ENCODE peak calls at places on chromosomes 12 and 14, in six cellular contexts. K, F, W, B, H and I are unnamed samples.

GRCh38 chr12:53049582-53050318 is at the start of gene TNS2:
- DNase-seq in B (peak), F (no peak), H (peak), W (peak), K (no peak), I (no peak)

GRCh38 chr14:95208598-95208997 is 51.3 kb upstream of the DICER1 start:
- DNase-seq in H (no peak), W (no peak), F (no peak), K (no peak), B (no peak), I (no peak)

GRCh38 chr12:6461401-6462233 is 8.9 kb downstream of the VAMP1 start:
- DNase-seq in K (no peak), B (no peak), H (peak), F (peak), W (no peak), I (no peak)

GRCh38 chr12:31471823-31472222 is 119.1 kb downstream of the DENND5B start:
- DNase-seq in F (no peak), W (no peak), B (no peak), K (no peak), H (no peak), I (no peak)

GRCh38 chr12:77354766-77355362 is 289.5 kb upstream of the E2F7 start:
- DNase-seq in F (no peak), H (peak), K (no peak), W (no peak), B (no peak), I (no peak)

GRCh38 chr12:91133871-91134270 is 22.6 kb upstream of the LUM start:
- DNase-seq in W (no peak), H (peak), B (peak), K (no peak), F (no peak), I (no peak)

GRCh38 chr12:25151476-25151875 is 43.5 kb downstream of the DNAI7 start:
- DNase-seq in K (no peak), H (peak), F (peak), W (peak), B (peak), I (no peak)

GRCh38 chr14:51650721-51651387 is 856 bp upstream of the FRMD6 start:
- DNase-seq in F (peak), B (no peak), H (no peak), K (no peak), W (peak), I (peak)

GRCh38 chr14:53509845-53510244 is 356.7 kb upstream of the DDHD1 start:
- DNase-seq in K (no peak), B (peak), F (no peak), H (peak), W (no peak), I (no peak)

GRCh38 chr12:109868182-109869051 is 11.9 kb downstream of the GLTP start:
- DNase-seq in F (peak), K (no peak), B (no peak), H (no peak), W (no peak), I (no peak)

GRCh38 chr12:67742461-67742860 is 93.9 kb downstream of the DYRK2 start:
- DNase-seq in F (no peak), B (peak), H (peak), K (no peak), W (no peak), I (no peak)

GRCh38 chr12:103858953-103859601 is 18.0 kb upstream of the NT5DC3 start:
- DNase-seq in B (peak), K (no peak), W (no peak), F (peak), H (peak), I (no peak)

GRCh38 chr12:54032627-54033100 is at the start of gene HOXC5:
- DNase-seq in B (peak), H (peak), F (peak), W (peak), K (peak), I (peak)

GRCh38 chr12:12819752-12820311 is 6.7 kb downstream of the DDX47 start:
- DNase-seq in K (no peak), F (peak), H (peak), B (peak), W (no peak), I (no peak)

GRCh38 chr12:95674631-95675030 is 115.9 kb downstream of the NTN4 start:
- DNase-seq in W (no peak), K (no peak), H (no peak), F (no peak), B (peak), I (no peak)

GRCh38 chr12:12447837-12448236 is 91.0 kb downstream of the BORCS5 start:
- DNase-seq in B (no peak), H (no peak), F (no peak), W (no peak), K (no peak), I (no peak)

GRCh38 chr14:28763914-28764848 is 2.4 kb upstream of the FOXG1 start:
- DNase-seq in H (no peak), W (peak), F (no peak), B (no peak), K (no peak), I (no peak)

GRCh38 chr12:105596731-105597130 is 266.2 kb downstream of the C12orf75 start:
- DNase-seq in K (no peak), W (no peak), B (no peak), F (peak), H (no peak), I (no peak)

GRCh38 chr12:93766802-93767523 is 89.8 kb downstream of the CRADD start:
- DNase-seq in W (no peak), H (peak), F (peak), B (peak), K (no peak), I (no peak)

GRCh38 chr12:47752552-47752951 is 6.1 kb downstream of the RAPGEF3 start:
- DNase-seq in W (no peak), K (no peak), F (peak), B (no peak), H (peak), I (no peak)

GRCh38 chr12:79522237-79522636 is 168.5 kb downstream of the PAWR start:
- DNase-seq in B (no peak), W (no peak), K (no peak), F (no peak), H (no peak), I (no peak)

GRCh38 chr14:49051328-49052060 is 534.7 kb downstream of the RPS29 start:
- DNase-seq in W (no peak), B (peak), K (no peak), F (no peak), H (peak), I (no peak)

GRCh38 chr12:20194171-20194570 is 174.2 kb upstream of the PDE3A start:
- DNase-seq in H (peak), K (peak), B (peak), F (no peak), W (peak), I (no peak)

GRCh38 chr12:57887631-57888406 is 41.3 kb upstream of the CTDSP2 start:
- DNase-seq in F (no peak), W (peak), B (no peak), K (no peak), H (peak), I (no peak)

GRCh38 chr12:26787125-26787495 is 45.9 kb downstream of the ITPR2 start:
- DNase-seq in B (peak), W (no peak), F (no peak), H (peak), K (no peak), I (no peak)

GRCh38 chr12:111444314-111444705 is 38.6 kb downstream of the SH2B3 start:
- DNase-seq in K (no peak), W (no peak), H (no peak), B (peak), F (no peak), I (no peak)

GRCh38 chr14:32998433-32998832 is 59.8 kb downstream of the NPAS3 start:
- DNase-seq in B (no peak), F (peak), H (peak), W (no peak), K (no peak), I (no peak)

GRCh38 chr12:106006940-106007339 is 131.8 kb downstream of the NUAK1 start:
- DNase-seq in H (no peak), F (no peak), W (no peak), K (no peak), B (no peak), I (no peak)

GRCh38 chr14:24256960-24257359 is 6.0 kb downstream of the TGM1 start:
- DNase-seq in W (no peak), F (no peak), H (no peak), B (no peak), K (no peak), I (no peak)

GRCh38 chr12:10497602-10498001 is 8.1 kb upstream of the EIF2S3B start:
- DNase-seq in H (no peak), B (no peak), W (no peak), K (no peak), F (no peak), I (no peak)

GRCh38 chr14:95308073-95308472 is 11.6 kb downstream of the CLMN start:
- DNase-seq in K (no peak), W (no peak), F (peak), H (no peak), B (no peak), I (no peak)

GRCh38 chr12:62909340-62909739 is 25.6 kb downstream of the PPM1H start:
- DNase-seq in F (no peak), K (no peak), B (no peak), W (no peak), H (no peak), I (no peak)

GRCh38 chr14:35248476-35248788 is 43.8 kb upstream of the PSMA6 start:
- DNase-seq in F (no peak), H (no peak), B (no peak), K (no peak), W (no peak), I (no peak)
- H4K91ac ChIP-seq in F (no peak), H (no peak), B (no peak), K (no peak), W (no peak), I (no peak)

GRCh38 chr14:75236897-75237296 is 41.7 kb upstream of the FOS start:
- DNase-seq in W (no peak), F (no peak), K (no peak), H (no peak), B (no peak), I (no peak)

GRCh38 chr14:75240781-75241180 is 37.8 kb upstream of the FOS start:
- DNase-seq in K (no peak), H (no peak), W (no peak), F (no peak), B (no peak), I (no peak)

GRCh38 chr14:75234173-75234855 is 44.3 kb upstream of the FOS start:
- DNase-seq in H (peak), K (no peak), B (peak), F (peak), W (no peak), I (no peak)

GRCh38 chr14:75242546-75243273 is 35.9 kb upstream of the FOS start:
- DNase-seq in H (peak), W (no peak), K (no peak), F (no peak), B (peak), I (no peak)

DNA sequence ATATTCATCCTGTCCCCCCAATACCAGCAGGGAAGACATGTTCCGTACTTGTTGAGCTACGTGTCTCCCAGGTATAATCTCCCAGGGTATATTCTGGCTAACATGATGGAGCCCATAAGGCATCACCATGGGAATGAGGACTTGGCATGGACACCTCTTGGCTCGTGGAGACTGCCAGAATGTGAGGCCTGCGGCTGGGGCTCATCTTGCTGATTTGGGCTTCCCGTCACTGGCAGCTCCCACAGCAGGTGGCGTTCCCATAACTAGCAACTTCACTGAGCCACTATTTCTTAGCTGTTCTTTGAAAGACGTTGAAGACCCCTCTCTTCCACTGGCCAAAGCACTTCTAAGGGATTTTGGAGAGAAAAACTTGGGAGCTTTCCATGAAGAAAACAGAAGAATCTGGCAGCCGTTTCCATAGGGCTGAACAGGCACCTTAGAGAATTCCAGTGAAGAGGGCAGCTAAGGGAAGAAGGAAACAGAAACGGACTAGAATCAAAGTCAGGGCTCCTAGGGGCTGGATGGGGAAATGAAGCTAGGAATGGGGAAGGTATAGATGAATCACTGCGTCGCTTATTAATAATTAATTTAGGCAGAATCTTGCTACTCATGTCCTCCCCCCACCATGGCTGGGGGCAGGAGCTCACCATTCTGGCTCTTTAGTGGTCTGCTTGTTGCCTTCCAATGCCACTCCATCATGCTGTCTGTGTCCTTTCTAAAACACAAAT is 39.7 kb upstream of the FOS start:
- DNase-seq in K (no peak), B (no peak), F (no peak), W (peak), H (no peak), I (no peak)
- H4K91ac ChIP-seq in K (no peak), B (no peak), F (no peak), W (no peak), H (no peak), I (no peak)

GRCh38 chr12:71626768-71627167 is 36.9 kb downstream of the ZFC3H1 start:
- DNase-seq in H (peak), B (no peak), K (no peak), W (no peak), F (no peak), I (no peak)

GRCh38 chr12:71627438-71628002 is 36.1 kb downstream of the ZFC3H1 start:
- DNase-seq in K (no peak), B (no peak), H (no peak), F (no peak), W (no peak), I (no peak)

GRCh38 chr12:71626098-71626497 is 37.5 kb downstream of the ZFC3H1 start:
- DNase-seq in F (no peak), K (no peak), W (no peak), H (no peak), B (no peak), I (no peak)

DNA sequence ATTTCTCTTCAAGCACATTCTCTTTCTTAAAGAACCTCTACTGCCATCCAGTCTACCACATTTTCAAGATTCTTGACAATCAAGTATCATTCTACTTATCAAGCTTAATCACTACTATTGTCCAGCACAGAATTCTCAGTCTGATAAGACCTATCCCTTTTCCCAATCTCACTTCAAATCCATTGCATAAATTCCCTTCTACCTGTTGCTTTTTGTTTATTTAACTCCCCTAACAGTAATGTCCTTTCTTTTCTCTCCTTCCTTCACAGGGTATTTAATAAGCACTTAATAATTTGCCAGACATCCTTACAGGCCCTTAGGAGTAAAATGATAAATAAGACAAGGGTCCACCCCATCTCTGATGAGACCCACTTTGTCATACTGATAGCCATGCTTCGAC is 41.7 kb downstream of the ZFC3H1 start:
- DNase-seq in H (no peak), W (no peak), B (no peak), K (no peak), F (no peak), I (no peak)
- H4K91ac ChIP-seq in H (no peak), W (no peak), B (no peak), K (no peak), F (no peak), I (no peak)

DNA sequence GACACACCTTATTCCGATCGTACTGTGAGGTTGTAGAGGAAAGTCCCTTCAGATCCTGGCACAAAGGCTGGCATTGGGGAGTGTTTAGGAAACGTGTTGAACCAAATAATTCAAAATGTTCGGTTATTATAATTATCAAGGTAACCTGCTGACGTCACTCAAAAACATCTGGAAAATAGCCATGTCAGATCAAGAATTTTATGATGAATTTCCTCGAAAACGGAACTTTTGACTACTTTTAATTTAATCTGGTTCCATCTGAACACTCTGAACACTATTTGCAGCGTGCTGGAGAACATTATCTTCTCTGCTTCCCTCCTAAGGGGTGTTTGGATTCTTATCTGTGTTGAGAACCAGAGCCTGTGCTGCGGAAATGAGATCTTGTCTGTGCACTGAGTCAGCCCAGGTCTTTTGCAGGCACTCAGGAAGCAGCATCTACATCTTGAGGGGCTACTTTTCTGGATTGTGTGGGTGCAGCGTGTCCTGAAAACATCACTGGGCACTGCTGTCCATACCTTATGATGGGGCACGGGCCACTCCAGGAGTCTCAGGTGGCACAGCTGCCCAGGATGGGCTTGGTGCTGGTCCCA is 100.4 kb downstream of the SLC25A47 start:
- DNase-seq in W (no peak), H (no peak), B (no peak), F (no peak), K (no peak), I (no peak)
- H4K91ac ChIP-seq in W (no peak), H (no peak), B (peak), F (no peak), K (no peak), I (no peak)

GRCh38 chr12:48980953-48981756 is 3.0 kb downstream of the WNT1 start:
- DNase-seq in H (peak), F (no peak), K (no peak), W (no peak), B (peak), I (no peak)
- H4K91ac ChIP-seq in H (no peak), F (no peak), K (no peak), W (no peak), B (no peak), I (no peak)

DNA sequence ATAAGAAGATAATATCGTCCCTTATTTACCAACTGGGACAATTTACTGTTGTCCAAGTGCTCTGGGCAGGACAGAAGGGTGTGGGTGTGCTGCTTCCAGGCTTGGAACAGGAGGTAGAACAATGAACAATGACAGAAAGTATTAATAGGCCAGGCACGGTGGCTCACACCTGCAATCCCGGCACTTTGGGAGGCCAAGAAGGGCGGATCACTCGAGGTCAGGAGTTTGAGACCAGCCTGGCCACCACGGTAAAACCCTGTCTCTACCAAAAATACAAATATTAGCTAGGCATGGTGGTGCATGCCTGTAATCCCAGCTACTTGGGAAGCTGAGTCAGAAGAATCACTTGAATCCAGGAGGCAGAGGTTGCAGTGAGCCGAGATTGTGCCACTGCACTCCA is 2.5 kb downstream of the IFI27 start:
- DNase-seq in F (no peak), B (no peak), K (no peak), H (no peak), W (no peak), I (no peak)
- H4K91ac ChIP-seq in F (no peak), B (no peak), K (no peak), H (no peak), W (no peak), I (no peak)

GRCh38 chr12:14903386-14904098 is 17.9 kb upstream of the MGP start:
- DNase-seq in H (no peak), F (no peak), K (no peak), W (no peak), B (no peak), I (no peak)
- H4K91ac ChIP-seq in H (no peak), F (no peak), K (no peak), W (no peak), B (no peak), I (no peak)